ENCODE peak calls at places on chromosomes 16 and 17, in four cellular contexts. R is heart right ventricle, O is uterus, M is right atrium auricular region. V is an unnamed sample.

GRCh38 chr17:45147581-45148182 is 593 bp upstream of the HEXIM1 start:
- DNase-seq in R (peak), O (peak), M (peak), V (peak)

GRCh38 chr16:25298165-25298872 is 40.7 kb upstream of the ZKSCAN2 start:
- DNase-seq in R (no peak), O (no peak), M (no peak), V (no peak)

GRCh38 chr17:31320791-31321190 is 631 bp downstream of the EVI2A start:
- DNase-seq in R (no peak), O (no peak), M (no peak), V (no peak)

GRCh38 chr16:27824786-27825185 is 238.7 kb downstream of the GSG1L start:
- DNase-seq in R (no peak), O (no peak), M (no peak), V (no peak)

GRCh38 chr17:76296889-76297288 is 11.2 kb downstream of the QRICH2 start:
- DNase-seq in R (no peak), O (no peak), M (no peak), V (no peak)

GRCh38 chr17:19729900-19730299 is 13.5 kb upstream of the SLC47A2 start:
- DNase-seq in R (no peak), O (no peak), M (no peak), V (no peak)

GRCh38 chr16:87043273-87044030 is 273.7 kb downstream of the C16orf95 start:
- DNase-seq in R (no peak), O (no peak), M (no peak), V (no peak)

GRCh38 chr16:14618566-14618965 is 11.5 kb downstream of the PARN start:
- DNase-seq in R (no peak), O (no peak), M (no peak), V (no peak)

GRCh38 chr17:72631568-72631967 is 460.9 kb downstream of the SLC39A11 start:
- DNase-seq in R (no peak), O (no peak), M (no peak), V (peak)

GRCh38 chr17:3546997-3547396 is 10.6 kb downstream of the TRPV3 start:
- DNase-seq in R (no peak), O (no peak), M (no peak), V (no peak)

GRCh38 chr17:47864791-47865216 is 13.8 kb upstream of the SP6 start:
- DNase-seq in R (no peak), O (no peak), M (no peak), V (peak)

GRCh38 chr16:20621406-20621805 is 45.2 kb upstream of the ACSM2B start:
- DNase-seq in R (no peak), O (no peak), M (no peak), V (no peak)

GRCh38 chr17:72592242-72592966 is 471.6 kb downstream of the SOX9 start:
- DNase-seq in R (peak), O (no peak), M (no peak), V (peak)

GRCh38 chr16:75208861-75209505 is 2.0 kb upstream of the CTRB2 start:
- DNase-seq in R (no peak), O (no peak), M (no peak), V (no peak)

GRCh38 chr17:60677308-60678117 is at the start of gene BCAS3:
- DNase-seq in R (peak), O (peak), M (peak), V (peak)

GRCh38 chr16:31519746-31520145 is 8.0 kb upstream of the AHSP start:
- DNase-seq in R (no peak), O (no peak), M (no peak), V (no peak)

GRCh38 chr17:2916362-2916928 is 120.2 kb downstream of the RAP1GAP2 start:
- DNase-seq in R (no peak), O (no peak), M (peak), V (no peak)

GRCh38 chr16:25419681-25420080 is 162.0 kb upstream of the ZKSCAN2 start:
- DNase-seq in R (no peak), O (no peak), M (no peak), V (no peak)

GRCh38 chr16:80986557-80986956 is 20.1 kb downstream of the CMC2 start:
- DNase-seq in R (no peak), O (no peak), M (no peak), V (no peak)

GRCh38 chr17:83144421-83145357 is 65.3 kb downstream of the METRNL start:
- DNase-seq in R (no peak), O (no peak), M (peak), V (no peak)

GRCh38 chr17:2749784-2750181 is 331 bp upstream of the CCDC92B start:
- DNase-seq in R (peak), O (peak), M (no peak), V (peak)

GRCh38 chr16:13426279-13426678 is 493.7 kb upstream of the ERCC4 start:
- DNase-seq in R (no peak), O (no peak), M (no peak), V (no peak)

GRCh38 chr17:7446669-7447068 is 1.8 kb downstream of the CHRNB1 start:
- DNase-seq in R (no peak), O (no peak), M (no peak), V (no peak)

GRCh38 chr16:10589106-10589505 is 8.7 kb upstream of the EMP2 start:
- DNase-seq in R (no peak), O (no peak), M (no peak), V (peak)

GRCh38 chr17:79797492-79798295 is 817 bp upstream of the CBX8 start:
- DNase-seq in R (peak), O (no peak), M (no peak), V (no peak)

GRCh38 chr17:49361129-49361901 is 735 bp downstream of the ZNF652 start:
- DNase-seq in R (peak), O (peak), M (no peak), V (peak)

GRCh38 chr17:9905902-9906301 is 831 bp upstream of the RCVRN start:
- DNase-seq in R (peak), O (no peak), M (no peak), V (no peak)

GRCh38 chr16:28108590-28109247 is 45.2 kb upstream of the GSG1L start:
- DNase-seq in R (no peak), O (no peak), M (no peak), V (no peak)

GRCh38 chr16:87924937-87925670 is 11.2 kb downstream of the CA5A start:
- DNase-seq in R (no peak), O (no peak), M (no peak), V (peak)

GRCh38 chr16:12868169-12868568 is 33.2 kb upstream of the SHISA9 start:
- DNase-seq in R (no peak), O (no peak), M (no peak), V (no peak)

GRCh38 chr16:86869288-86870022 is 291.1 kb downstream of the FOXL1 start:
- DNase-seq in R (no peak), O (no peak), M (no peak), V (no peak)

GRCh38 chr16:28820016-28820415 is 2.8 kb upstream of the ATXN2L start:
- DNase-seq in R (no peak), O (no peak), M (no peak), V (no peak)

GRCh38 chr16:27920391-27920891 is 143.1 kb downstream of the GSG1L start:
- DNase-seq in R (no peak), O (no peak), M (no peak), V (peak)

GRCh38 chr17:35238817-35239216 is 4.1 kb upstream of the SLFN5 start:
- DNase-seq in R (no peak), O (no peak), M (no peak), V (peak)
- H3K4me3 ChIP-seq in R (no peak), O (no peak), M (no peak), V (no peak)

DNA sequence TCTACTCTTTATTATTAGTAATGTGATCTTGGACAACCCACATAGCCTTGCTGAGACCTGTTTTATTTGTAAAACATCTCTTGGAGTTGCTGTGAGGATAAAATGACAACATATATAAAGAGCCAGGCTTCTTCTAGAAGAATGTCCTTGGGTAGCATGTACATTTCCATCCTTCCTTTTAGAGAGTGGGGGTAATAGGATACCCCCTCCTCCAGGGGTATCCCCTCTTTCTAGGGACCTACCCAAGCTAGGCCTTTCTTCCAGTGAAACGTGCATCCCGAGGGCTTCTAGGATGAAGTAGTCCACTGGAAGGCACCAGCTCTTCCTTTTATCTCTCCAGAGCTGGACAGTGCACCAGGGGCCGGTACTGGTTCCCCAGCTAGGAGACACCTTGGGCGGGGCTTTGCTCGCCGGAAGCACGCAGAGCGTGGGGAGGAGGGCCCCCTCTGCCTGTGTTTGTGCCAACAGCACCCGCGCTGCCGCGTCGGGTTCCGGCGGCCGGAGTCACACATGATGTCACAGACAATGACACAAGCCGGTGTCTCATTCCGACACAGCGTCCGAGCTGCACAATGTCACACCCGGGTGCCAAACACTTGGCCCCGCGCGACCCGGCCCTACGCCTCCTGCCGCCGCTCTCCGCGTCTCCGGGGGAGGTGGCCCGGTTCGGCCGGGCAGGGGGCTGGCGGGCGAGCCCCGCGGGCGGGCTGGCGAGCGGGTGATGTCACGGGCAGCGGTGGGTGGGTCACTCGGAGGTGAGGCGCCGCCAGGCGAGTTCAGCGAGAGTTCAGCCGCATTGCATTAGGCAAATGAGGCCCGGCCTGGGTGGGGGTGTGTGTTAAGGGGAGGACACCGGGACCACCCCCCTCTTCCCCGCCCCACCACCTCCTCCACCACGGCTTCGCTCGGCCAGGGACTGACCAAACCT is 23.4 kb downstream of the GJD3 start:
- DNase-seq in R (peak), O (peak), M (peak), V (peak)
- TF ChIP-seq CTCF in R (peak), O (peak), M (no peak), V (no peak)

DNA sequence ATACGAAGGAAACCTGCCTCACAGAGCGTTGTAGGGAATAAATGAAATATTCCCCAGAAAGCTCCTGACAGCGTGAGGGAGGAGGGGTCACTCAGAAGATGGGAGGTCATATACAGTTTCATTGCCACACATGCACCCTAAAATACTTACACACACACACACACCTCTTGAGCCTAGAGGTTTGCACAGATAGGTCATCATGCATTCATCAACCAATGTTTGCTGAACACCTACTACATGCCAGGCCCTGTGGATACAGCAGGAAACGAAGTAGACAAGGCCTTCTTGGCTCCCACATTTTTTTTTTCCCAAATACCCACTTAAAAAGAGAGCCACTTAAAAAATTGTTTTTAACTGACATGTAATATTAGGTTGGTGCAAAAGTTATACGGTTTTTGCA is 907 bp upstream of the PLLP start:
- DNase-seq in R (no peak), O (no peak), M (no peak), V (no peak)
- H3K4me3 ChIP-seq in R (no peak), O (no peak), M (no peak), V (no peak)

GRCh38 chr16:914453-914852 is 56.3 kb downstream of the LMF1 start:
- DNase-seq in R (no peak), O (no peak), M (no peak), V (peak)

GRCh38 chr16:916400-916799 is 54.4 kb downstream of the LMF1 start:
- DNase-seq in R (no peak), O (no peak), M (no peak), V (no peak)

GRCh38 chr16:913817-914440 is 56.9 kb downstream of the LMF1 start:
- DNase-seq in R (no peak), O (no peak), M (no peak), V (no peak)

GRCh38 chr16:917591-918061 is 53.2 kb downstream of the LMF1 start:
- DNase-seq in R (no peak), O (no peak), M (no peak), V (no peak)

DNA sequence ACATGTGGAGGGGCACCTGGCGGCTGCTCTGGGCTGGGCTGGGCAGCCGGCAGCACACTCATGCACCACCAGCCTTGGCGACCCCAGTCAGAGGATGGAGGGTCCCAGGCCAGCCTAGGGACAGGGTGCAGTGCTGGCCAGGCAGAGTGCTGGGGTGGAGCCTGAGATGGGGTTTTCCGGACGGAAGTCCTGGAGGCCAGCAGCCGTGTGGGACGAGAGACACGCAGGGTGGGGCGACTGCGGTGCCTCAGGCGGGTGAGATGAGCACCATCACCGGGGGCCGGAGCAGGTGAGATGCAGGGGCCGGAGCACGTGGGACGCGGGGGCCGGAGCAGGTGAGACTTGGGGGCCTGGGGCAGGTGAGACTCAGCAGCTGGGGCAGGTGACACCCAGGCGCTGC is 55.2 kb downstream of the LMF1 start:
- DNase-seq in R (no peak), O (no peak), M (no peak), V (no peak)
- TF ChIP-seq CTCF in R (no peak), O (no peak), M (no peak), V (no peak)

GRCh38 chr17:55709440-55709839 is 13.2 kb downstream of the TMEM100 start:
- DNase-seq in R (no peak), O (no peak), M (no peak), V (no peak)

GRCh38 chr17:55710829-55711496 is 11.7 kb downstream of the TMEM100 start:
- DNase-seq in R (no peak), O (no peak), M (no peak), V (no peak)

GRCh38 chr17:55710410-55710809 is 12.3 kb downstream of the TMEM100 start:
- DNase-seq in R (no peak), O (no peak), M (no peak), V (peak)

GRCh38 chr17:55708575-55708974 is 14.1 kb downstream of the TMEM100 start:
- DNase-seq in R (no peak), O (no peak), M (no peak), V (no peak)

GRCh38 chr17:55709984-55710383 is 12.7 kb downstream of the TMEM100 start:
- DNase-seq in R (no peak), O (no peak), M (no peak), V (no peak)
- H3K4me3 ChIP-seq in R (no peak), O (no peak), M (no peak), V (no peak)

DNA sequence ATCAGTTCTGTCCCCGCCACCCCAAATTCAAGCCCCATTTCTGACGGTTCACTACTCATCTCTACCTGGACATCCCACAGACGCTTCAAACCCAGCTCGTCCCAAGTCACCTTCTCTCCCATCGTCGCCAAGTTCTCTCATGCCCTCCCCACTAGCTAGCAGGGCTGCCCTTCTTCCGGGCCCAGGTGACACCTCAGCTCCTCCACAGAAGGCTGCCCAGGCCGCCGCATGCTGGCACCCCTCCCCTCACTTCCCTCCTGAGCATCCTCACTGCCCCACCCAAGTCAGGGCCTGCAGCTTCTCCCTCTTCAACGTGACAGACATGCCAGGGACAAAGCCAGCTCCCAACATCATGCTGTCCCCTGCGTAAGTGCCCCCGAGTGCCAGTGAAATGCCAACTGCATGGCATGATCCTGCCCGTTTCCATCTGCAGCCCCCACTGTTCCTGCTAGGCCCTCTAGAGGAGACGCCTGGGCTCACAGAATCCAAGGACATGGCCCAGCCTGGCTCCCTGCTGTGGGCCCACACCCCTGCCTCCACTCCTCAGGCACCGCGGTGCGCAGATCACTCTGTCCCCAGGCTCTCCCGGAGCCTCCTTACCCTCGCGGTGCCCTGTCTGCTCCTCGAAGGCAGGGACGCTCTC is 5.9 kb downstream of the CYB561 start:
- DNase-seq in R (no peak), O (no peak), M (no peak), V (no peak)
- TF ChIP-seq CTCF in R (no peak), O (no peak), M (no peak), V (no peak)

GRCh38 chr17:28550858-28551257 is 1.6 kb downstream of the UNC119 start:
- DNase-seq in R (no peak), O (no peak), M (no peak), V (no peak)
- H3K4me3 ChIP-seq in R (no peak), O (no peak), M (no peak), V (no peak)

V was measured in epithelial cell of esophagus.